ENCODE peak calls at places on chromosomes 4 and X, in six cellular contexts. V is NB4, G is heart left ventricle, T is stomach, F is spleen, A is breast epithelium. P is an unnamed sample.

GRCh38 chr4:629916-630641 is 4.7 kb downstream of the PDE6B start:
- DNase-seq in A (no peak), T (no peak), F (peak; percentile 59), G (no peak), V (no peak), P (no peak)

GRCh38 chr4:95835672-95836071 is 4.2 kb upstream of the PDHA2 start:
- DNase-seq in F (no peak), G (no peak), A (no peak), V (peak; percentile 49), T (no peak), P (no peak)

GRCh38 chr4:72084587-72085011 is 52.8 kb downstream of the NPFFR2 start:
- DNase-seq in A (no peak), F (no peak), G (no peak), T (no peak), V (no peak), P (no peak)

GRCh38 chrX:46759645-46759974 is 692 bp upstream of the SLC9A7 start:
- DNase-seq in F (no peak), A (no peak), T (no peak), V (peak; percentile 69), G (no peak), P (no peak)

GRCh38 chr4:151418385-151418784 is 9.4 kb downstream of the FHIP1A start:
- DNase-seq in V (no peak), F (no peak), A (no peak), G (no peak), T (no peak), P (no peak)

GRCh38 chrX:132704769-132705168 is 215.9 kb upstream of the MBNL3 start:
- DNase-seq in T (no peak), V (no peak), A (no peak), G (no peak), F (no peak), P (no peak)

GRCh38 chr4:153065286-153065685 is 129.2 kb downstream of the FHDC1 start:
- DNase-seq in A (no peak), F (no peak), V (no peak), G (no peak), T (peak; percentile 76), P (no peak)

GRCh38 chr4:186105721-186106335 is 1.3 kb downstream of the FAM149A start:
- DNase-seq in F (no peak), V (no peak), G (no peak), T (no peak), A (no peak), P (no peak)

GRCh38 chr4:41360214-41360910 is 103.6 kb downstream of the UCHL1 start:
- DNase-seq in G (peak; percentile 86), F (peak; percentile 82), A (peak; percentile 30), V (peak; percentile 29), T (peak; percentile 76), P (peak; percentile 62)

GRCh38 chr4:67327245-67327860 is 217.9 kb downstream of the CENPC start:
- DNase-seq in V (peak; percentile 60), A (peak; percentile 19), G (peak; percentile 25), T (peak; percentile 57), F (no peak), P (no peak)

GRCh38 chr4:25090516-25090915 is 59.8 kb upstream of the LGI2 start:
- DNase-seq in G (no peak), V (no peak), T (no peak), A (no peak), F (no peak), P (no peak)

GRCh38 chrX:122565952-122566351 is 618.1 kb upstream of the GRIA3 start:
- DNase-seq in V (no peak), G (no peak), A (no peak), F (no peak), T (no peak), P (no peak)

GRCh38 chr4:154456889-154457288 is 34.7 kb downstream of the DCHS2 start:
- DNase-seq in V (no peak), F (no peak), T (no peak), A (no peak), G (no peak), P (no peak)

GRCh38 chr4:6561173-6561516 is 13.8 kb upstream of the MAN2B2 start:
- DNase-seq in T (no peak), V (peak; percentile 46), G (no peak), F (no peak), A (no peak), P (no peak)

GRCh38 chr4:73918058-73918457 is 48.9 kb downstream of the CXCL1 start:
- DNase-seq in G (no peak), A (no peak), F (no peak), T (no peak), V (no peak), P (no peak)

GRCh38 chr4:946517-947471 is 14.5 kb downstream of the TMEM175 start:
- DNase-seq in G (no peak), A (no peak), F (peak; percentile 76), T (no peak), V (no peak), P (peak; percentile 2)

GRCh38 chr4:24840362-24840761 is 45.0 kb downstream of the SOD3 start:
- DNase-seq in G (no peak), A (no peak), T (no peak), F (no peak), V (no peak), P (no peak)

GRCh38 chr4:23929248-23929647 is 39.4 kb upstream of the PPARGC1A start:
- DNase-seq in V (no peak), A (no peak), F (no peak), G (no peak), T (no peak), P (no peak)

GRCh38 chr4:150002561-150002960 is 75.7 kb upstream of the DCLK2 start:
- DNase-seq in T (no peak), A (no peak), G (no peak), V (no peak), F (no peak), P (no peak)

DNA sequence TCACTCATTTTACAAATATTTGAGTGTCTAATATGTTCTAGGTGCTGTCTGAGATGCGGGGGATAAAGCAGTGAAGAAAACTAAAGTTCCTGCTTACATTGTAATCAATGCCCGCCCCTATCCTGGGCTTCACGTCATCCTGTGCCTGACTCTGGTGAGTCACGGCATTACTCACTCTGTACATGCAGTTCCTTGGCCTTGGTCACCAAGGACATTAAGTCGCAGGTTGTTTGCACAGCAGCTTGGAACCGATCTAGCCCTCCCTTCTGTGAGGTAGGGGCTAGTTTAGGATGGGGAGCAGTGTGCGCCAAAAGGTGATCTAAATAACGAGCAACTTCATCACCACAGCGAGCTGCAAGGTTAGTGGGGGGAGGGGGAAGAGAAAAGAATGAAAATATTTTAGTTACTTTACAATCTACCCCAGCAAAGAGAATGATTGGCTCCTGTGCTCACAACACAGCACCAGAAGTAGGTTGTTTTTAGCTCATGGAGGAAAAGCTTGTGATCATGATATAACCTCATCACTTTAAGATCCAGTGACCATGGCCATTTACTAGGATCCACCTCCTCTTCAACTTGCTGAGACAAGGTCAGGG is 48.0 kb upstream of the HDAC8 start:
- DNase-seq in V (peak; percentile 27), A (peak; percentile 43), G (peak; percentile 17), T (peak; percentile 81), F (no peak), P (peak; percentile 68)
- TF ChIP-seq POLR2A in V (no peak), A (no peak), G (no peak), T (no peak), F (no peak), P (peak; percentile 51)

DNA sequence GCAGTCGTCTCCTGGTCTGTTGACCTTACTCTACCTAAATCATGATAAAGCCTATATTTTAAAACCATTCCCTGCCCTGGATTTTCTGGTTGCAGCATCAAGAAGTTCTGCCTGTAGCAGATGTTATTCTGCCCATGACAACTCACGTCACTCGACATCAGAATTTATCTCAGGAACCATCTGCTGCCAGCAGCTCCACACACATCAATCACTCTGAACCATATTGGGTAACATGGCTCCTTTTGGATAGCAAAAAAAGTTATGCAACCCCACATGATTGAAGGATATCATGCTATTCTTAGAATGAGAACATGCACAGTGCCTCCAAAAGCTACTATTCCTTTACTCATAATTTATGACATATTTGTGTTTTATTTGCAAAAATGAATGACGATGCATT is 341.4 kb downstream of the DHRSX start:
- DNase-seq in V (peak; percentile 7), G (no peak), A (no peak), F (no peak), T (no peak), P (peak; percentile 17)
- TF ChIP-seq POLR2A in V (no peak), G (no peak), A (no peak), F (no peak), T (no peak), P (no peak)

DNA sequence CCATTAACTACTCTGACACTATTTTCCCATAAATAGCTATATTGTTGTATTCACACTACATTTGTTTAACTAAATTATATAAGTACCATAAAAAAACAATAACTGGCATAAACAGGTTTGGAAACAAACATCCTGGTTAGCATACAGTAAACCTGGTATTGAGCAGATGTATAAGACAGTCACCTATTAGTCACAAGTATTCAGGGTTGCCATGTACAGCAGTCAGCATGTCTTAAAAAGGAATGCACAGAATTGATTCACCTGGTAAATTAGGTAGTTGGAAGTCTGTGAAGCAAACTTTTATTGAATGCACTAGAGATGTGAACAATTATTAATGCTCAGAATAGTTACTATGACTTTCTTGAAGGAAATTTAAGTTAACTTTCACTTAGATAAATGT is 137.9 kb downstream of the FAM13A start:
- DNase-seq in V (no peak), F (no peak), A (no peak), G (no peak), T (no peak), P (no peak)
- TF ChIP-seq POLR2A in V (no peak), F (no peak), A (no peak), G (no peak), T (no peak), P (no peak)

GRCh38 chr4:87007345-87008181 is 72.8 kb downstream of the AFF1 start:
- DNase-seq in T (peak; percentile 59), A (peak; percentile 46), G (peak; percentile 70), V (peak; percentile 68), F (peak; percentile 87), P (peak; percentile 70)

GRCh38 chr4:87009095-87009648 is 74.4 kb downstream of the AFF1 start:
- DNase-seq in A (no peak), F (no peak), G (no peak), V (peak; percentile 65), T (no peak), P (no peak)

GRCh38 chr4:87005690-87006461 is 71.1 kb downstream of the AFF1 start:
- DNase-seq in F (no peak), T (no peak), G (no peak), V (peak; percentile 50), A (no peak), P (peak; percentile 25)

GRCh38 chr4:87005369-87005689 is 70.5 kb downstream of the AFF1 start:
- DNase-seq in A (no peak), T (no peak), V (peak; percentile 51), F (no peak), G (no peak), P (no peak)

DNA sequence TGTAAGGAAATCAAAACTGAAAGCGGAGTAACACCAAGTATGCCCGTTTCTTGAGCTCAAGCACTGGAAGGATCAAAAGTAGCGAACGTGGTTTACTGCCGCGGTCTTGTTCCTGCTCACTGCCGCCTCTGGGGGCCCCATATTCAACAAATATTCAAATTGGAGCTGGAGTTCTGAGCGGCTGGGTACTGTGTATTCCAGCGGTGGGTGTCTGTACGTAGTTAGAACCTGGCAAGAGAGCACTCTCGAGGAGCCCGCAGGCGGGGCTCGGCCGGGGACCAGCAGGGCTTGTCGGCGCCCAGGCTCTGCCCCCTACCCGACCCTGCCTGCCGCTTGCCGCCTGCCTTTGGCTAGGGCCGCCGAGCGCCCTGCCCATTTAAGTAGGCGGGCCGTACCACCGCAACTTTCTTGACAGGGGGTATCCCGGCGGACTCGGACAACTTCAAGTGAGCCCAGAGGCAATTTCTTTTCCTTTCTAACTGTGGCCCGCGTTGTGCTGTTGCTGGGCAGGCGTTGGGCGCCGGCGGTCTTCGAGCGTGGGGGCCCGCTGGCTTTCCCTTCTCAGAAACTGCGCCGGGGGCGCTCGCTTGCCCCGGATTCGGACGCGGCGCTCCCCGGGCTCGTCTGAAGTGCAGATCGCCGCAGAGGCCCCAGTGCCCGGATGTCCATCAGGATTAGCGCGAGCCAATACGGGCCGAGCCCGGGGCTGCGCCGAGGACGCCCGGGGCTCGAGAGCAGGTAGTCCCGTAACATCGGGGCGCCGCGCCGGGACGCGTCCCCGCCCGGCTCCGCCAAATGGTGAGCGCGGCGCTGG is 71.9 kb downstream of the AFF1 start:
- DNase-seq in V (peak; percentile 95), A (peak; percentile 87), F (peak; percentile 99), T (peak; percentile 95), G (peak; percentile 94), P (peak; percentile 94)
- TF ChIP-seq POLR2A in V (peak; percentile 96), A (peak; percentile 95), F (peak; percentile 93), T (peak; percentile 83), G (peak; percentile 74), P (peak; percentile 93)

P was measured in gastrocnemius medialis.